ENCODE peak calls at places on chromosomes 13 and 19, in ten cellular contexts. U is right lobe of liver; E is CD8-positive, alpha-beta memory T cell; L is H7; G is PC-9; P is tibial nerve; K is SK-N-SH; R is effector memory CD4-positive, alpha-beta T cell; O is BE2C; V is PC-3. C is an unnamed sample.

GRCh38 chr13:52849727-52850395 is 1.4 kb upstream of the PCDH8 start:
- DNase-seq in U (no peak), E (no peak), L (peak; percentile 75), G (no peak), P (no peak), K (no peak), R (no peak), O (no peak), V (no peak), C (no peak)

GRCh38 chr19:33641956-33642498 is 20.3 kb downstream of the CHST8 start:
- DNase-seq in U (no peak), E (no peak), L (no peak), G (no peak), P (no peak), K (no peak), R (no peak), O (no peak), V (no peak), C (no peak)

GRCh38 chr19:45670670-45671453 is 2.8 kb downstream of the GIPR start:
- DNase-seq in U (peak; percentile 69), E (peak; percentile 41), L (peak; percentile 100), G (peak; percentile 81), P (no peak), K (peak; percentile 99), R (peak; percentile 45), O (peak; percentile 97), V (peak; percentile 71), C (no peak)

GRCh38 chr19:3176715-3177501 is 1.7 kb upstream of the S1PR4 start:
- DNase-seq in U (no peak), E (peak; percentile 47), L (peak; percentile 59), G (peak; percentile 80), P (no peak), K (no peak), R (peak; percentile 51), O (no peak), V (peak; percentile 86), C (peak; percentile 56)

GRCh38 chr13:34257980-34258379 is 440.0 kb downstream of the RFC3 start:
- DNase-seq in U (no peak), E (no peak), L (no peak), G (no peak), P (no peak), K (no peak), R (no peak), O (no peak), V (no peak), C (no peak)

GRCh38 chr13:48160879-48161278 is 66.0 kb upstream of the MED4 start:
- DNase-seq in U (no peak), E (no peak), L (no peak), G (no peak), P (peak; percentile 27), K (no peak), R (no peak), O (no peak), V (peak; percentile 44), C (no peak)

GRCh38 chr19:55369651-55370304 is 485 bp downstream of the IL11 start:
- DNase-seq in U (no peak), E (peak; percentile 25), L (peak; percentile 99), G (no peak), P (no peak), K (peak; percentile 96), R (no peak), O (peak; percentile 85), V (peak; percentile 72), C (peak; percentile 26)

GRCh38 chr13:78701383-78701782 is 42.4 kb upstream of the OBI1 start:
- DNase-seq in U (no peak), E (no peak), L (no peak), G (no peak), P (no peak), K (no peak), R (no peak), O (no peak), V (no peak), C (no peak)

GRCh38 chr19:10010247-10010691 is at the start of gene COL5A3:
- DNase-seq in U (peak; percentile 42), E (no peak), L (peak; percentile 93), G (no peak), P (peak; percentile 43), K (peak; percentile 51), R (no peak), O (no peak), V (no peak), C (no peak)

GRCh38 chr13:38369058-38369457 is 19.4 kb downstream of the UFM1 start:
- DNase-seq in U (no peak), E (no peak), L (no peak), G (no peak), P (no peak), K (no peak), R (no peak), O (no peak), V (no peak), C (no peak)

DNA sequence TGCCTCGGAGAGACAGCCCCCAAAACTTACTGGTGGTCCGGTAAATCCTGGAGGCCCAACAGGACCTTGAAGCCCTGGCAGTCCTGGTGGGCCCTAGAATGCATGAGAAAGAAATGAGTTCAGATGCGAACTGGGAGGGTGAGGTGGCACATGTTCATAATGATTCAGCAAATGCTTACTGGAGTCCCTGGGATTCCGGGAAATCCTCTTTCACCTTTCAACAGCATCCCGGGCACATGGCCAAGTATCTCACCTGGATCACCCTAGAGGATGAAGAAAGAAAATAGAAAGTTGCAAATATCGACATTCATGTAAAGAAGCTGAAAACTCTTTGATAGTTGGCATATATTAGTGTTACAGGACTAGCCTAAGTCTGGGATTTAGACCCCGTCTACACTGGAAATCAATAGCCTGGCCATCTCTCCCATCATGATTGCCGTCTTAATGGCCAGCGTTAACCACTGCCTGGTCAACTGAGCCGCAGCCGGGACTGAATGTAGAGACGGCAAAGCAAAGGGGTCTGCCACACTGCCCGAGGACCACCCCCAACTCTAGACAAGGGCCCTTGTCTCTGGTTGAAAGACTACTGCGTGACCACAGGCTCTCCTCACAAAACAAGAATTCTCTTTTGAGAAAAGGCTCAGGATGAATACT is 96.9 kb downstream of the COL4A1 start:
- DNase-seq in U (no peak), E (no peak), L (no peak), G (peak; percentile 81), P (no peak), K (no peak), R (no peak), O (no peak), V (peak; percentile 10), C (no peak)
- H3K36me3 ChIP-seq in U (no peaks in the 10 kb centered on the region), E (no peaks in the 10 kb centered on the region), L (peaks cover 1% of the 10 kb centered on the region), G (no peaks in the 10 kb centered on the region), P (peaks cover 10% of the 10 kb centered on the region), K (peaks cover 14% of the 10 kb centered on the region), R (no peaks in the 10 kb centered on the region), O (no peaks in the 10 kb centered on the region), V (no peaks in the 10 kb centered on the region), C (no peaks in the 10 kb centered on the region)

GRCh38 chr19:19524053-19524452 is 4.7 kb upstream of the YJEFN3 start:
- DNase-seq in U (no peak), E (no peak), L (no peak), G (no peak), P (no peak), K (no peak), R (no peak), O (no peak), V (no peak), C (no peak)
- H3K36me3 ChIP-seq in U (peaks cover 12% of the 10 kb centered on the region), E (no peaks in the 10 kb centered on the region), L (peaks cover 13% of the 10 kb centered on the region), G (peaks cover 10% of the 10 kb centered on the region), P (no peaks in the 10 kb centered on the region), K (peaks cover 30% of the 10 kb centered on the region), R (peaks cover 24% of the 10 kb centered on the region), O (peaks cover 28% of the 10 kb centered on the region), V (peaks cover 20% of the 10 kb centered on the region), C (peaks cover 26% of the 10 kb centered on the region)

DNA sequence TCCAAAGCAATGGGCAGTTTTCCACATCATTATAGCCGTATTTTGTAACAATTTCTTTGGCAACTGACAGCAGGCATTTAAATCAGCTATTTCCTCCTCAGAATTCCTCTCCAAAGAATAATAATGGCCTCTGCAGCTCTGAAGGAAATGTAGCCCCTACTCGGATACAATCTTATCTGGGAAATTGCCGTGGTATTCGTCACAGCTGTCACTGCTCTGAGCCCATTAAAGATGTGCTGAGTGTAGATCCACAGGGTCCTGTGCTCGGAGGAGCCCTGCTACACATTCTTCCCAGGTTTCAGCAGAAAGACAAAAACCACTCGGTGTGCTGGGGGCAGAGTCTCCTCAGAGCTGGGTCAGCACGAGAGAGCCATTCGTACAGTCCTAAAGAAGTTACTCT is 33.1 kb downstream of the MZT1 start:
- DNase-seq in U (no peak), E (no peak), L (no peak), G (no peak), P (no peak), K (no peak), R (no peak), O (peak; percentile 18), V (no peak), C (no peak)
- H3K36me3 ChIP-seq in U (no peaks in the 10 kb centered on the region), E (no peaks in the 10 kb centered on the region), L (no peaks in the 10 kb centered on the region), G (no peaks in the 10 kb centered on the region), P (no peaks in the 10 kb centered on the region), K (no peaks in the 10 kb centered on the region), R (no peaks in the 10 kb centered on the region), O (no peaks in the 10 kb centered on the region), V (no peaks in the 10 kb centered on the region), C (no peaks in the 10 kb centered on the region)

GRCh38 chr13:20826301-20826700 is 52.5 kb upstream of the EEF1AKMT1 start:
- DNase-seq in U (no peak), E (no peak), L (no peak), G (no peak), P (no peak), K (no peak), R (no peak), O (no peak), V (no peak), C (no peak)

GRCh38 chr13:20826810-20827560 is 53.2 kb upstream of the EEF1AKMT1 start:
- DNase-seq in U (no peak), E (no peak), L (no peak), G (no peak), P (no peak), K (no peak), R (no peak), O (no peak), V (no peak), C (no peak)

GRCh38 chr13:20825476-20825875 is 51.7 kb upstream of the EEF1AKMT1 start:
- DNase-seq in U (no peak), E (no peak), L (no peak), G (no peak), P (no peak), K (no peak), R (no peak), O (no peak), V (no peak), C (no peak)

GRCh38 chr13:20823071-20823470 is 49.3 kb upstream of the EEF1AKMT1 start:
- DNase-seq in U (no peak), E (no peak), L (no peak), G (no peak), P (no peak), K (no peak), R (no peak), O (no peak), V (no peak), C (no peak)

GRCh38 chr13:20824762-20825161 is 51.0 kb upstream of the EEF1AKMT1 start:
- DNase-seq in U (no peak), E (no peak), L (no peak), G (no peak), P (no peak), K (no peak), R (no peak), O (no peak), V (no peak), C (no peak)
- H3K36me3 ChIP-seq in U (no peaks in the 10 kb centered on the region), E (peaks cover 4% of the 10 kb centered on the region), L (no peaks in the 10 kb centered on the region), G (peaks cover 10% of the 10 kb centered on the region), P (no peaks in the 10 kb centered on the region), K (peaks cover 9% of the 10 kb centered on the region), R (peaks cover 6% of the 10 kb centered on the region), O (peaks cover 23% of the 10 kb centered on the region), V (peaks cover 13% of the 10 kb centered on the region), C (no peaks in the 10 kb centered on the region)

C was measured in CD4-positive, alpha-beta memory T cell.